ENCODE peak calls at places on chromosomes 13 and 19, in five cellular contexts. W, B, D, J and L are unnamed samples.

GRCh38 chr13:51532736-51533197 is 51.5 kb upstream of the WDFY2 start:
- ATAC-seq in W (no peak), D (no peak), J (no peak), B (no peak), L (no peak)

GRCh38 chr19:38255759-38256052 is 468 bp downstream of the PPP1R14A start:
- ATAC-seq in W (no peak), D (no peak), B (no peak), J (no peak), L (peak; percentile 60)

GRCh38 chr19:41377977-41378707 is 1.8 kb downstream of the TMEM91 start:
- ATAC-seq in J (no peak), W (peak; percentile 53), D (no peak), B (peak; percentile 56), L (peak; percentile 73)

GRCh38 chr19:38551450-38551813 is 66.3 kb downstream of the MAP4K1 start:
- ATAC-seq in W (no peak), J (no peak), D (no peak), B (no peak), L (peak; percentile 85)

GRCh38 chr19:46639356-46640061 is 3.5 kb upstream of the GNG8 start:
- ATAC-seq in W (no peak), B (no peak), D (no peak), J (peak; percentile 56), L (no peak)

GRCh38 chr13:106156468-106156867 is 379.0 kb downstream of the EFNB2 start:
- ATAC-seq in B (no peak), J (no peak), D (no peak), W (no peak), L (no peak)

GRCh38 chr13:80161896-80162295 is 179.0 kb downstream of the SPRY2 start:
- ATAC-seq in W (no peak), D (no peak), B (no peak), J (no peak), L (no peak)

GRCh38 chr13:27679396-27679795 is 57.7 kb downstream of the POLR1D start:
- ATAC-seq in J (no peak), B (no peak), D (no peak), W (no peak), L (no peak)

GRCh38 chr13:43114504-43114903 is 91.1 kb downstream of the DNAJC15 start:
- ATAC-seq in B (no peak), J (no peak), W (no peak), D (no peak), L (no peak)

GRCh38 chr19:15249912-15250634 is 17.8 kb upstream of the EPHX3 start:
- ATAC-seq in J (peak; percentile 16), D (no peak), B (no peak), W (no peak), L (no peak)

GRCh38 chr19:5593963-5594255 is 26.2 kb upstream of the TINCR start:
- ATAC-seq in B (no peak), J (no peak), D (no peak), W (no peak), L (no peak)

GRCh38 chr19:56119585-56119978 is 1.5 kb downstream of the ZNF787 start:
- ATAC-seq in B (no peak), J (no peak), W (no peak), D (no peak), L (no peak)

GRCh38 chr13:22103628-22104027 is 432.8 kb downstream of the FGF9 start:
- ATAC-seq in B (no peak), J (no peak), D (no peak), W (no peak), L (peak; percentile 53)

GRCh38 chr13:35225159-35225558 is 251.3 kb downstream of the MAB21L1 start:
- ATAC-seq in W (no peak), J (no peak), D (no peak), B (no peak), L (no peak)

GRCh38 chr19:9597027-9597426 is 12.7 kb upstream of the ZNF121 start:
- ATAC-seq in D (no peak), B (no peak), W (no peak), J (no peak), L (no peak)

GRCh38 chr13:113338451-113338850 is 25.5 kb downstream of the GRTP1 start:
- ATAC-seq in B (no peak), J (no peak), W (no peak), D (no peak), L (no peak)

GRCh38 chr13:30325668-30326067 is 18.3 kb upstream of the KATNAL1 start:
- ATAC-seq in B (no peak), W (no peak), D (no peak), J (no peak), L (no peak)

GRCh38 chr13:45226024-45226423 is 25.2 kb upstream of the KCTD4 start:
- ATAC-seq in B (no peak), D (no peak), J (no peak), W (no peak), L (no peak)

GRCh38 chr19:18474366-18474887 is 36.5 kb upstream of the ISYNA1 start:
- ATAC-seq in W (no peak), J (no peak), B (no peak), D (no peak), L (no peak)

GRCh38 chr13:111556496-111556895 is 236.1 kb downstream of the TEX29 start:
- ATAC-seq in W (no peak), B (no peak), J (no peak), D (no peak), L (no peak)

GRCh38 chr19:3145909-3146676 is 10.3 kb downstream of the GNA15 start:
- ATAC-seq in J (no peak), D (no peak), W (no peak), B (no peak), L (peak; percentile 34)

GRCh38 chr19:645912-646797 is 6.5 kb downstream of the FGF22 start:
- ATAC-seq in W (peak; percentile 3), B (no peak), J (no peak), D (no peak), L (peak; percentile 3)

GRCh38 chr13:52830946-52831345 is 17.5 kb downstream of the PCDH8 start:
- ATAC-seq in D (no peak), J (no peak), B (no peak), W (no peak), L (no peak)

GRCh38 chr13:78524936-78525335 is 78.4 kb downstream of the POU4F1 start:
- ATAC-seq in D (no peak), J (no peak), W (no peak), B (no peak), L (no peak)

GRCh38 chr19:40702337-40703012 is 12.0 kb upstream of the NUMBL start:
- ATAC-seq in B (no peak), D (no peak), W (no peak), J (peak; percentile 40), L (no peak)

GRCh38 chr19:46390866-46391265 is 22.5 kb downstream of the CCDC8 start:
- ATAC-seq in B (no peak), W (no peak), J (no peak), D (no peak), L (no peak)

GRCh38 chr19:9494096-9494495 is 4.3 kb downstream of the ZNF560 start:
- ATAC-seq in D (no peak), B (no peak), W (no peak), J (no peak), L (no peak)

GRCh38 chr13:73958657-73959397 is 175.4 kb downstream of the KLF12 start:
- ATAC-seq in J (no peak), B (no peak), W (no peak), D (no peak), L (no peak)

GRCh38 chr13:99542788-99543406 is 41.6 kb downstream of the TM9SF2 start:
- ATAC-seq in W (peak; percentile 86), J (peak; percentile 61), D (peak; percentile 85), B (peak; percentile 86), L (peak; percentile 100)

GRCh38 chr19:4298772-4299550 is 3.2 kb downstream of the TMIGD2 start:
- ATAC-seq in W (no peak), B (no peak), D (no peak), J (no peak), L (no peak)

GRCh38 chr19:1668339-1669123 is 16.1 kb upstream of the TCF3 start:
- ATAC-seq in B (peak; percentile 48), W (peak; percentile 68), D (peak; percentile 38), J (no peak), L (peak; percentile 85)

GRCh38 chr13:112746044-112746443 is 56.2 kb downstream of the ATP11A start:
- ATAC-seq in D (no peak), B (no peak), J (no peak), W (no peak), L (no peak)

GRCh38 chr13:42078113-42078769 is 29.8 kb downstream of the DGKH start:
- ATAC-seq in W (no peak), J (peak; percentile 46), B (no peak), D (no peak), L (no peak)